ENCODE peak calls at places on chromosomes 13 and 19, in ten cellular contexts. K, G, D, Q, A, N, V, X, O and E are unnamed samples.

GRCh38 chr19:35869327-35870123 is 1.2 kb downstream of the APLP1 start:
- DNase-seq in K (peak; percentile 86), G (peak; percentile 85), D (no peak), Q (peak; percentile 88), A (peak; percentile 61), N (peak; percentile 97), V (peak; percentile 78), X (peak; percentile 98), O (peak; percentile 95), E (peak; percentile 72)

GRCh38 chr13:90868321-90868920 is 479.1 kb upstream of the MIR17HG start:
- DNase-seq in K (peak; percentile 11), G (peak; percentile 47), D (no peak), Q (no peak), A (no peak), N (peak; percentile 17), V (peak; percentile 7), X (peak; percentile 16), O (no peak), E (no peak)

GRCh38 chr13:38417727-38418126 is 68.1 kb downstream of the UFM1 start:
- DNase-seq in K (no peak), G (peak; percentile 49), D (no peak), Q (no peak), A (no peak), N (no peak), V (no peak), X (peak; percentile 5), O (no peak), E (no peak)

GRCh38 chr13:28540612-28541011 is 45.7 kb upstream of the FLT1 start:
- DNase-seq in K (no peak), G (no peak), D (no peak), Q (no peak), A (no peak), N (no peak), V (no peak), X (no peak), O (no peak), E (no peak)

GRCh38 chr13:110285991-110286923 is 20.7 kb downstream of the COL4A1 start:
- DNase-seq in K (no peak), G (no peak), D (no peak), Q (no peak), A (no peak), N (no peak), V (no peak), X (no peak), O (no peak), E (no peak)

GRCh38 chr13:113122571-113123225 is at the start of gene F10:
- DNase-seq in K (peak; percentile 43), G (peak; percentile 78), D (peak; percentile 53), Q (peak; percentile 91), A (peak; percentile 84), N (no peak), V (peak; percentile 21), X (peak; percentile 17), O (peak; percentile 82), E (no peak)

GRCh38 chr19:14561832-14562351 is 10.0 kb downstream of the NDUFB7 start:
- DNase-seq in K (no peak), G (no peak), D (no peak), Q (peak; percentile 84), A (peak; percentile 44), N (no peak), V (peak; percentile 37), X (no peak), O (peak; percentile 95), E (no peak)

GRCh38 chr13:37429976-37430375 is 168.6 kb downstream of the POSTN start:
- DNase-seq in K (no peak), G (peak; percentile 95), D (no peak), Q (no peak), A (no peak), N (no peak), V (peak; percentile 84), X (no peak), O (no peak), E (no peak)

GRCh38 chr19:56217039-56217949 is 15.2 kb downstream of the ZSCAN5C start:
- DNase-seq in K (no peak), G (peak; percentile 61), D (no peak), Q (peak; percentile 73), A (peak; percentile 38), N (no peak), V (peak; percentile 39), X (no peak), O (peak; percentile 94), E (no peak)

GRCh38 chr19:4969772-4970531 is 1.0 kb downstream of the KDM4B start:
- DNase-seq in K (no peak), G (peak; percentile 73), D (no peak), Q (peak; percentile 53), A (peak; percentile 50), N (peak; percentile 21), V (peak; percentile 23), X (no peak), O (peak; percentile 65), E (no peak)

GRCh38 chr19:41936961-41937360 is 8.7 kb upstream of the ERFL start:
- DNase-seq in K (no peak), G (no peak), D (no peak), Q (no peak), A (no peak), N (no peak), V (no peak), X (no peak), O (no peak), E (no peak)

GRCh38 chr13:42807236-42807635 is 25.9 kb downstream of the FAM216B start:
- DNase-seq in K (no peak), G (no peak), D (no peak), Q (no peak), A (no peak), N (no peak), V (no peak), X (no peak), O (no peak), E (no peak)

GRCh38 chr13:41694902-41695301 is 237.6 kb downstream of the RGCC start:
- DNase-seq in K (peak; percentile 37), G (peak; percentile 97), D (no peak), Q (peak; percentile 37), A (peak; percentile 56), N (no peak), V (peak; percentile 96), X (peak; percentile 88), O (peak; percentile 69), E (no peak)

DNA sequence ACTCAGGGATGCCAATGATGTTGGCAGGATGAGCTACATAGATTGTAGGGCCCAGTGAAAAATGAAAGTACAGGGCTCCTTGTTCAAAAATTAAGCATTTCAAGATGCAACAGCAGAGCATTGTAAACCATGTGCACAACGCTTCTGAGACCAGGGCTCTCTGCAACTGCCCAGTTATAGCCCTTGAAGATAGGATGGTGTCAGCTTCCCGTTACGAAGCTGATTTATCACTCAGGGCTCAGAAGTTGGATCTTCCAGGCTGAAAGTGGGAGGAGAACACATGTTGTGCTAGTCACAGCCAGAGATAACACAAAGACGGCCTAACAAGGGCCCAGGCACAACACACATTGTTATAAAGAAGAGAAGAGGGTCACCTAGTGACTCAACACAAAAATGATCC is 466.7 kb downstream of the TUBA3C start:
- DNase-seq in K (no peak), G (no peak), D (no peak), Q (no peak), A (no peak), N (no peak), V (no peak), X (no peak), O (no peak), E (no peak)
- H3K9me3 ChIP-seq in K (no peaks in the 10 kb centered on the region), G (no peaks in the 10 kb centered on the region), D (no peaks in the 10 kb centered on the region), Q (no peaks in the 10 kb centered on the region), A (no peaks in the 10 kb centered on the region), N (no peaks in the 10 kb centered on the region), V (no peaks in the 10 kb centered on the region), X (no peaks in the 10 kb centered on the region), O (no peaks in the 10 kb centered on the region), E (no peaks in the 10 kb centered on the region)

GRCh38 chr19:43616306-43616705 is 3.1 kb downstream of the ZNF428 start:
- DNase-seq in K (no peak), G (no peak), D (no peak), Q (no peak), A (no peak), N (no peak), V (no peak), X (no peak), O (no peak), E (no peak)
- H3K9me3 ChIP-seq in K (no peaks in the 10 kb centered on the region), G (no peaks in the 10 kb centered on the region), D (no peaks in the 10 kb centered on the region), Q (no peaks in the 10 kb centered on the region), A (no peaks in the 10 kb centered on the region), N (no peaks in the 10 kb centered on the region), V (no peaks in the 10 kb centered on the region), X (no peaks in the 10 kb centered on the region), O (no peaks in the 10 kb centered on the region), E (no peaks in the 10 kb centered on the region)

GRCh38 chr19:22026687-22027086 is 15.9 kb upstream of the ZNF208 start:
- DNase-seq in K (no peak), G (no peak), D (no peak), Q (no peak), A (no peak), N (no peak), V (no peak), X (no peak), O (no peak), E (no peak)
- H3K9me3 ChIP-seq in K (no peaks in the 10 kb centered on the region), G (no peaks in the 10 kb centered on the region), D (no peaks in the 10 kb centered on the region), Q (no peaks in the 10 kb centered on the region), A (no peaks in the 10 kb centered on the region), N (peaks cover 14% of the 10 kb centered on the region), V (no peaks in the 10 kb centered on the region), X (peaks cover 30% of the 10 kb centered on the region), O (peaks cover 3% of the 10 kb centered on the region), E (no peaks in the 10 kb centered on the region)

GRCh38 chr19:21432590-21432989 is 35.7 kb downstream of the ZNF493 start:
- DNase-seq in K (peak; percentile 57), G (no peak), D (no peak), Q (no peak), A (no peak), N (no peak), V (no peak), X (no peak), O (no peak), E (no peak)

GRCh38 chr19:21430674-21431073 is 33.7 kb downstream of the ZNF493 start:
- DNase-seq in K (no peak), G (no peak), D (no peak), Q (no peak), A (no peak), N (no peak), V (no peak), X (no peak), O (no peak), E (no peak)

GRCh38 chr19:21439372-21439771 is 42.4 kb downstream of the ZNF493 start:
- DNase-seq in K (peak; percentile 43), G (peak; percentile 27), D (no peak), Q (no peak), A (no peak), N (no peak), V (no peak), X (no peak), O (peak; percentile 39), E (no peak)

GRCh38 chr19:21434516-21434915 is 37.6 kb downstream of the ZNF493 start:
- DNase-seq in K (no peak), G (no peak), D (no peak), Q (no peak), A (no peak), N (no peak), V (no peak), X (no peak), O (no peak), E (no peak)

DNA sequence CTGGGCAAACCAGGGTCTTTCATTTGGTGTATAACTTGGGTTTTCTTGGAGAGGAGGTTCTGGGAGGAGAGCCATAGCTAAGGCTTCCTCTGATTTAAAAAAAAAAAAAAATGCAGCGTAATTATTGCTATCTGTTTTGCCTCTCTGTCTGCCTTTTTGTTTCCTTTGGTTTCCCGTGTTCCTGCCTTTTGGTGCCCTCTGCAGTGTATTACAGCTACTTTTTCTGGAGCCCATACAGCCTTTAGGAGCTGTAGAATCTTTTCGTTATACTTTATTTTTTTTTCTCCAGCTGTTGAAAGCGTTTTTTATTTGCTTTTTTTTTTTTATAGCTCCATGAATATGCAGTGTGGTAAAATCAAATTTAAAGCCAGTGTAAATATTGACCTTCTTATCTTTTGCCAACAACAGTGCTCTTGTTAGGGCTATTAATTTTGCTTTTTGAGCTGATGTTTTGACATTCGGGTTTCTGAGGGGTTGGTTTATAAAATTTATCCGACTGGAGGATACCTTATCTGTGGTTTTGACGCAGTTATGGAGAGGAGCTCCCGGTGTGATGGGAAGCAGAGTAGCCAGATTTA is 38.1 kb downstream of the ZNF493 start:
- DNase-seq in K (no peak), G (no peak), D (no peak), Q (no peak), A (no peak), N (no peak), V (no peak), X (no peak), O (peak; percentile 79), E (no peak)
- H3K9me3 ChIP-seq in K (no peaks in the 10 kb centered on the region), G (no peaks in the 10 kb centered on the region), D (no peaks in the 10 kb centered on the region), Q (no peaks in the 10 kb centered on the region), A (peaks cover 13% of the 10 kb centered on the region), N (peaks cover 7% of the 10 kb centered on the region), V (no peaks in the 10 kb centered on the region), X (no peaks in the 10 kb centered on the region), O (no peaks in the 10 kb centered on the region), E (peaks cover 13% of the 10 kb centered on the region)